ENCODE peak calls at places on chromosomes 3 and 15, in four cellular contexts. L, G, U and K are unnamed samples.

GRCh38 chr3:99084825-99085224 is 183.3 kb upstream of the DCBLD2 start:
- DNase-seq in L (no peak), G (no peak), U (no peak), K (no peak)

GRCh38 chr3:100069472-100069871 is 44.8 kb downstream of the FILIP1L start:
- DNase-seq in L (no peak), G (no peak), U (no peak), K (no peak)

GRCh38 chr3:20056727-20057611 is 16.7 kb downstream of the KAT2B start:
- DNase-seq in L (no peak), G (no peak), U (no peak), K (no peak)

GRCh38 chr15:70096975-70097336 is 761 bp downstream of the TLE3 start:
- DNase-seq in L (no peak), G (no peak), U (no peak), K (no peak)

GRCh38 chr3:111751961-111752360 is 107.1 kb upstream of the PHLDB2 start:
- DNase-seq in L (no peak), G (no peak), U (no peak), K (no peak)

GRCh38 chr15:53193149-53193548 is 403.0 kb upstream of the ONECUT1 start:
- DNase-seq in L (no peak), G (no peak), U (no peak), K (no peak)

GRCh38 chr3:154584041-154584440 is 154.1 kb upstream of the GPR149 start:
- DNase-seq in L (no peak), G (no peak), U (no peak), K (no peak)

GRCh38 chr3:17478673-17479072 is 263.8 kb downstream of the TBC1D5 start:
- DNase-seq in L (no peak), G (no peak), U (no peak), K (no peak)

GRCh38 chr3:7328339-7328738 is 467.4 kb downstream of the GRM7 start:
- DNase-seq in L (no peak), G (no peak), U (no peak), K (no peak)

GRCh38 chr3:64387688-64388087 is 162.4 kb upstream of the PRICKLE2 start:
- DNase-seq in L (no peak), G (no peak), U (no peak), K (no peak)

GRCh38 chr15:42094512-42094963 is at the start of gene PLA2G4D:
- DNase-seq in L (no peak), G (peak), U (no peak), K (no peak)

GRCh38 chr3:24763421-24763820 is 268.8 kb upstream of the THRB start:
- DNase-seq in L (no peak), G (no peak), U (no peak), K (no peak)

GRCh38 chr3:65356331-65357286 is 668.8 kb upstream of the ADAMTS9 start:
- DNase-seq in L (no peak), G (no peak), U (no peak), K (no peak)

GRCh38 chr3:108620250-108620649 is 30.7 kb downstream of the DZIP3 start:
- DNase-seq in L (no peak), G (no peak), U (no peak), K (no peak)

GRCh38 chr3:126149960-126150515 is 30.3 kb downstream of the ALDH1L1 start:
- DNase-seq in L (no peak), G (no peak), U (no peak), K (no peak)

GRCh38 chr3:107512108-107512507 is 10.7 kb upstream of the BBX start:
- DNase-seq in L (no peak), G (no peak), U (no peak), K (no peak)

GRCh38 chr3:111076732-111077131 is 5.1 kb downstream of the NECTIN3 start:
- DNase-seq in L (no peak), G (no peak), U (no peak), K (no peak)

GRCh38 chr3:49634736-49635135 is 39.4 kb upstream of the APEH start:
- DNase-seq in L (no peak), G (no peak), U (no peak), K (no peak)

GRCh38 chr3:152459572-152459971 is 190.8 kb downstream of the MBNL1 start:
- DNase-seq in L (no peak), G (no peak), U (no peak), K (no peak)

GRCh38 chr3:170132335-170132734 is 49.2 kb downstream of the PHC3 start:
- DNase-seq in L (no peak), G (no peak), U (no peak), K (no peak)

GRCh38 chr3:129000742-129001100 is 383 bp upstream of the EFCC1 start:
- DNase-seq in L (no peak), G (no peak), U (no peak), K (no peak)

GRCh38 chr15:41896566-41896965 is 2.7 kb upstream of the SPTBN5 start:
- DNase-seq in L (no peak), G (no peak), U (no peak), K (no peak)

GRCh38 chr15:92898988-92899909 is 875 bp upstream of the CHD2 start:
- DNase-seq in L (no peak), G (no peak), U (no peak), K (no peak)

GRCh38 chr3:11567516-11568467 is 75.9 kb downstream of the VGLL4 start:
- DNase-seq in L (no peak), G (no peak), U (no peak), K (no peak)
- TF ChIP-seq POLR2AphosphoS5 in L (no peak), G (peak), U (no peak), K (no peak)

GRCh38 chr3:131261137-131261536 is 120.4 kb upstream of the NUDT16 start:
- DNase-seq in L (no peak), G (no peak), U (no peak), K (no peak)
- TF ChIP-seq POLR2AphosphoS5 in L (no peak), G (no peak), U (no peak), K (no peak)

DNA sequence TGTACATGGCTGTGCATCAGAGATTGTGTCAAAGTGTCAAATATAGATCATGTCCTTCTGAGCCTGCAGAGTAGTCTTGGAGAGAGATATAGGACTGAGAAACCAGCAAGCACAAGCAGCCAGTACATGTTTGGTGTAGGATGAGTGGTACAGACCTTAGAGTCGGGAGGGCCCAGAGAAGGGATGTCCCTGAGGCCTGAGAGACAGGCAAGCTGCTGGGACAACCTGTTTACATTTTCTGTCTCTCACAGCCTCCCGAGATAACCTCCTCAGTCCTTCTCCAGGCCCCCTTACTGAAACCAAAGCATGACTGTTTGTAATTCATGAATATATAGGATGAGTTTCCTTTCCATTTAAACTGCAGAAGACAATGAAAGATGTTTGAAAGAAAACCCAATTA is 182.4 kb upstream of the STT3B start:
- DNase-seq in L (no peak), G (no peak), U (no peak), K (no peak)
- TF ChIP-seq POLR2AphosphoS5 in L (no peak), G (no peak), U (no peak), K (no peak)

GRCh38 chr3:186825294-186825821 is 17.2 kb upstream of the ADIPOQ start:
- DNase-seq in L (no peak), G (no peak), U (no peak), K (no peak)
- TF ChIP-seq POLR2AphosphoS5 in L (no peak), G (no peak), U (no peak), K (no peak)

DNA sequence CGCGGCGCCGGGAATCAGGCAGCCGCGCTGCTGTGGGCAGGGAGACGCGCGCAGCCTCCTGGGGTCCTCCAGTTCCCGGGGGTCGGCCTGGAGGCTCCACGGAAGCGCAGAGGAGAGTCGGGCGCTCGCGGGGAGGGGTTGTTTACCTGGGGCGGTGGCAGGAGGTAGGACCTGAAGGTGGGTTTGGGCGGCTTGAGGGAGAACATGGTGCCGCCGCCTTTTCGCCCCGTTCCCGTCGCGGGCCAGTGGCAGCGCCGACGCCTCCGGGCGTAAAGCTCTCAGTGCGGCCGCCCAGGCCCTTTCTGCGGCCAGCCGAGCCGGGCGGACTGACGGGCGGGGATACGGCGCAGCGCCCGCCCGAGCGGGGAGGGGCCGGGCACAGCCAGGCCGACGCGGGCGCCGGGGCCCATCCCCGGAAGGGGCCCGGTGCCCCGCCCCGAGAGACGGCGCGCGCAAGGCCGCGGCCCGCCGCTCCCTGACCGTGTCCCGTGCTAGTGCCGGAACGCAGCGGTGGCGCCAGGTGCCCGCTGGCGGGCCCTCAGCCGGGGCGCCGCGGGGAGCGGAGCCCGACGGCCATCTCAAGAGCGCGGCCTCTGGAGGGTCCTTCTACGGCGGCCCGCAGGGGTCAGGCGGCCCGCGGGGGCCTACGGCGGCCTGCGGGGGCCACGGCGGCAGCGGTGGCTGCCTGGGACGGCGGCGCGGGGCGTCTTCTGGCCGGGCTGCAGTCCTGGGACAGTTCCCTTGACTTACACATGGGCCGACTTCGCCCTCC is at the start of gene MTMR10:
- DNase-seq in L (no peak), G (peak), U (peak), K (peak)
- TF ChIP-seq POLR2AphosphoS5 in L (peak), G (peak), U (peak), K (peak)

GRCh38 chr3:184750684-184751083 is 38.8 kb upstream of the MAGEF1 start:
- DNase-seq in L (no peak), G (peak), U (no peak), K (no peak)
- TF ChIP-seq POLR2AphosphoS5 in L (no peak), G (peak), U (no peak), K (no peak)

GRCh38 chr15:75450307-75451201 is 936 bp downstream of the SIN3A start:
- DNase-seq in L (peak), G (peak), U (peak), K (peak)
- TF ChIP-seq POLR2AphosphoS5 in L (no peak), G (no peak), U (peak), K (no peak)

DNA sequence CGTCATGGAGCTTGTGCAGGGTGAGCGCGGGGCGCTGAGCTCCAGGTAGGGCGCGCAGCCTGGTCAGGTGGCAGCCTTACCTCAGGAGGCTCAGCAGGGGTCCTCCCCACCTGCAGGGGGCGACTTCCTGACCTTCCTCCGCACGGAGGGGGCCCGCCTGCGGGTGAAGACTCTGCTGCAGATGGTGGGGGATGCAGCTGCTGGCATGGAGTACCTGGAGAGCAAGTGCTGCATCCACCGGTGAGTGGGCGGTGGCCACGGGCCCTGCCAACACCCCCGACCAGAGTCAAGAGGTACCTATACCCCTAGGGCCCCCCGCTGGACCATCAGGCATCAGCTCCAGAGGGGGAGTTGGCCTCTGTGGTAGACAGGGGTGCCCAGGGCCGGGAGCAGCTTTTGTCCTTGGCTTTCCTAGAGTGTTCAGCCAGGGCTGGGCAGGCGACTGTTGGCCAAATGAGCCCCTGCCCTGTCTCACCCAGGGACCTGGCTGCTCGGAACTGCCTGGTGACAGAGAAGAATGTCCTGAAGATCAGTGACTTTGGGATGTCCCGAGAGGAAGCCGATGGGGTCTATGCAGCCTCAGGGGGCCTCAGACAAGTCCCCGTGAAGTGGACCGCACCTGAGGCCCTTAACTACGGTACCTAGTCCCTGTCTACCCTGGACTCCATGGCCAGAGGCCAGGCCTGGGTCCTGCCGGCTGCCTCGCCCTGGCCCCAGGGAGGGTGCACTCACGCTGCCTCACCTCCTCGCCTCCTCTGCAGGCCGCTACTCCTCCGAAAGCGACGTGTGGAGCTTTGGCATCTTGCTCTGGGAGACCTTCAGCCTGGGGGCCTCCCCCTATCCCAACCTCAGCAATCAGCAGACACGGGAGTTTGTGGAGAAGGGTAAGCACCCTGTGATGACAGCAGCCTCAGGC is 9.1 kb downstream of the FES start:
- DNase-seq in L (no peak), G (no peak), U (no peak), K (no peak)
- TF ChIP-seq POLR2AphosphoS5 in L (no peak), G (no peak), U (no peak), K (no peak)

GRCh38 chr15:83446904-83447708 is at the start of gene SH3GL3:
- DNase-seq in L (no peak), G (peak), U (peak), K (no peak)
- TF ChIP-seq POLR2AphosphoS5 in L (no peak), G (no peak), U (no peak), K (no peak)

GRCh38 chr15:81265944-81266775 is 57.8 kb downstream of the STARD5 start:
- DNase-seq in L (no peak), G (peak), U (peak), K (peak)
- TF ChIP-seq POLR2AphosphoS5 in L (no peak), G (no peak), U (no peak), K (no peak)